ENCODE peak calls at places on chromosomes 4 and X, in ten cellular contexts. N is HS-5; Z is GM23338; D is T47D; O is HEK293T; T is activated naive CD4-positive, alpha-beta T cell; F is GM10248; X is GM13977; K is mesenchymal stem cell; Q is stimulated activated CD4-positive, alpha-beta T cell treated with anti-CD3 and anti-CD28 coated beads, Interleukin-15, amount 100 ng/mL, for 1 hour. S is an unnamed sample.

GRCh38 chr4:186651181-186651603 is 72.5 kb downstream of the FAT1 start:
- DNase-seq in N (no peak), Z (no peak), D (peak; percentile 44), O (peak; percentile 10), T (no peak), F (no peak), X (no peak), K (no peak), Q (no peak), S (no peak)

GRCh38 chrX:45007598-45007997 is 134.6 kb downstream of the KDM6A start:
- DNase-seq in N (no peak), Z (no peak), D (no peak), O (no peak), T (no peak), F (peak; percentile 42), X (peak; percentile 63), K (no peak), Q (no peak), S (no peak)

GRCh38 chrX:74218895-74219294 is 85.1 kb upstream of the ZCCHC13 start:
- DNase-seq in N (no peak), Z (no peak), D (no peak), O (no peak), T (no peak), F (no peak), X (no peak), K (no peak), Q (no peak), S (no peak)

GRCh38 chr4:155173371-155173770 is 35.1 kb upstream of the NPY2R start:
- DNase-seq in N (no peak), Z (no peak), D (no peak), O (no peak), T (no peak), F (no peak), X (no peak), K (no peak), Q (no peak), S (no peak)

GRCh38 chrX:74656079-74656745 is 41.8 kb upstream of the RLIM start:
- DNase-seq in N (peak; percentile 30), Z (peak; percentile 4), D (no peak), O (no peak), T (no peak), F (no peak), X (no peak), K (peak; percentile 15), Q (no peak), S (no peak)

GRCh38 chr4:184274288-184274951 is 56.7 kb upstream of the ENPP6 start:
- DNase-seq in N (no peak), Z (no peak), D (no peak), O (no peak), T (no peak), F (no peak), X (no peak), K (peak; percentile 10), Q (no peak), S (no peak)

GRCh38 chr4:151717271-151717670 is 43.5 kb downstream of the GATB start:
- DNase-seq in N (no peak), Z (no peak), D (no peak), O (no peak), T (no peak), F (no peak), X (no peak), K (no peak), Q (no peak), S (no peak)

GRCh38 chr4:151806511-151806927 is 45.7 kb upstream of the GATB start:
- DNase-seq in N (peak; percentile 34), Z (no peak), D (peak; percentile 37), O (no peak), T (no peak), F (no peak), X (no peak), K (peak; percentile 87), Q (no peak), S (no peak)

GRCh38 chr4:117137143-117137542 is 51.8 kb upstream of the TRAM1L1 start:
- DNase-seq in N (peak; percentile 74), Z (no peak), D (no peak), O (no peak), T (no peak), F (no peak), X (no peak), K (peak; percentile 94), Q (no peak), S (no peak)

GRCh38 chr4:154123897-154124296 is 335.0 kb upstream of the SFRP2 start:
- DNase-seq in N (no peak), Z (no peak), D (no peak), O (no peak), T (no peak), F (no peak), X (no peak), K (no peak), Q (no peak), S (no peak)

GRCh38 chr4:89509708-89510269 is 202.2 kb upstream of the GPRIN3 start:
- DNase-seq in N (peak; percentile 44), Z (no peak), D (no peak), O (no peak), T (no peak), F (peak; percentile 35), X (peak; percentile 34), K (no peak), Q (no peak), S (no peak)

GRCh38 chr4:122796801-122797404 is 29.7 kb upstream of the FGF2 start:
- DNase-seq in N (no peak), Z (peak; percentile 95), D (no peak), O (no peak), T (no peak), F (no peak), X (no peak), K (no peak), Q (no peak), S (no peak)

GRCh38 chr4:2598661-2599654 is 62.5 kb downstream of the FAM193A start:
- DNase-seq in N (no peak), Z (peak; percentile 44), D (no peak), O (no peak), T (no peak), F (peak; percentile 74), X (peak; percentile 71), K (peak; percentile 39), Q (no peak), S (no peak)

GRCh38 chrX:22686138-22686541 is 313.6 kb upstream of the DDX53 start:
- DNase-seq in N (no peak), Z (no peak), D (peak; percentile 9), O (no peak), T (no peak), F (no peak), X (no peak), K (peak; percentile 13), Q (no peak), S (no peak)

GRCh38 chrX:3648084-3648483 is 65.4 kb downstream of the PRKX start:
- DNase-seq in N (no peak), Z (no peak), D (no peak), O (no peak), T (no peak), F (no peak), X (no peak), K (no peak), Q (no peak), S (no peak)

GRCh38 chr4:104491826-104492771 is 2.6 kb downstream of the CXXC4 start:
- DNase-seq in N (no peak), Z (peak; percentile 74), D (peak; percentile 12), O (peak; percentile 8), T (no peak), F (peak; percentile 41), X (peak; percentile 72), K (peak; percentile 54), Q (no peak), S (no peak)

GRCh38 chrX:114932550-114932949 is 84.9 kb downstream of the IL13RA2 start:
- DNase-seq in N (no peak), Z (no peak), D (no peak), O (no peak), T (no peak), F (no peak), X (no peak), K (no peak), Q (no peak), S (no peak)

S was measured in cortex of kidney.